ENCODE peak calls at places on chromosomes 13 and 19, in ten cellular contexts. One of them, this sample, is unnamed.
A peak's percentile ranks its signal among the peaks of the same experiment; 100 is the strongest.

GRCh38 chr19:35901055-35901644 is 810 bp upstream of the NFKBID start:
- DNase-seq in ascending aorta: no peak
- DNase-seq in hippocampal formation: no peak
- DNase-seq in psoas muscle: no peak
- DNase-seq in amygdala: no peak
- DNase-seq in effector memory CD4-positive, alpha-beta T cell: no peak
- DNase-seq in stimulated activated CD8-positive, alpha-beta memory T cell treated with anti-CD3 and anti-CD28 coated beads, Interleukin-7, amount 100 ng/mL, for 4 hours: no peak
- DNase-seq in CD8-positive, alpha-beta memory T cell: no peak
- DNase-seq in HS-5: peak; percentile 49
- DNase-seq in GM03348: peak; percentile 80
- DNase-seq in this sample: no peak

GRCh38 chr19:18393836-18394235 is 3.6 kb downstream of the LRRC25 start:
- DNase-seq in CD8-positive, alpha-beta memory T cell: no peak
- DNase-seq in amygdala: no peak
- DNase-seq in GM03348: no peak
- DNase-seq in psoas muscle: no peak
- DNase-seq in hippocampal formation: peak; percentile 28
- DNase-seq in HS-5: no peak
- DNase-seq in stimulated activated CD8-positive, alpha-beta memory T cell treated with anti-CD3 and anti-CD28 coated beads, Interleukin-7, amount 100 ng/mL, for 4 hours: no peak
- DNase-seq in ascending aorta: no peak
- DNase-seq in effector memory CD4-positive, alpha-beta T cell: no peak
- DNase-seq in this sample: no peak

GRCh38 chr13:62113145-62113544 is 697.5 kb upstream of the PCDH20 start:
- DNase-seq in CD8-positive, alpha-beta memory T cell: no peak
- DNase-seq in effector memory CD4-positive, alpha-beta T cell: no peak
- DNase-seq in GM03348: no peak
- DNase-seq in HS-5: no peak
- DNase-seq in hippocampal formation: no peak
- DNase-seq in amygdala: no peak
- DNase-seq in ascending aorta: no peak
- DNase-seq in stimulated activated CD8-positive, alpha-beta memory T cell treated with anti-CD3 and anti-CD28 coated beads, Interleukin-7, amount 100 ng/mL, for 4 hours: no peak
- DNase-seq in psoas muscle: no peak
- DNase-seq in this sample: no peak

GRCh38 chr19:58483776-58484175 is 7.6 kb downstream of the ZNF446 start:
- DNase-seq in HS-5: no peak
- DNase-seq in ascending aorta: no peak
- DNase-seq in psoas muscle: no peak
- DNase-seq in effector memory CD4-positive, alpha-beta T cell: no peak
- DNase-seq in CD8-positive, alpha-beta memory T cell: no peak
- DNase-seq in hippocampal formation: no peak
- DNase-seq in stimulated activated CD8-positive, alpha-beta memory T cell treated with anti-CD3 and anti-CD28 coated beads, Interleukin-7, amount 100 ng/mL, for 4 hours: no peak
- DNase-seq in GM03348: no peak
- DNase-seq in amygdala: no peak
- DNase-seq in this sample: no peak

GRCh38 chr13:23455401-23456185 is 22.1 kb upstream of the SACS start:
- DNase-seq in psoas muscle: no peak
- DNase-seq in ascending aorta: no peak
- DNase-seq in CD8-positive, alpha-beta memory T cell: no peak
- DNase-seq in amygdala: no peak
- DNase-seq in effector memory CD4-positive, alpha-beta T cell: no peak
- DNase-seq in stimulated activated CD8-positive, alpha-beta memory T cell treated with anti-CD3 and anti-CD28 coated beads, Interleukin-7, amount 100 ng/mL, for 4 hours: no peak
- DNase-seq in GM03348: no peak
- DNase-seq in hippocampal formation: no peak
- DNase-seq in HS-5: no peak
- DNase-seq in this sample: no peak

GRCh38 chr19:49421039-49421877 is 2.0 kb downstream of the PTH2 start:
- DNase-seq in CD8-positive, alpha-beta memory T cell: peak; percentile 32
- DNase-seq in hippocampal formation: no peak
- DNase-seq in effector memory CD4-positive, alpha-beta T cell: no peak
- DNase-seq in amygdala: peak; percentile 10
- DNase-seq in psoas muscle: peak; percentile 67
- DNase-seq in HS-5: no peak
- DNase-seq in GM03348: peak; percentile 90
- DNase-seq in stimulated activated CD8-positive, alpha-beta memory T cell treated with anti-CD3 and anti-CD28 coated beads, Interleukin-7, amount 100 ng/mL, for 4 hours: no peak
- DNase-seq in ascending aorta: peak; percentile 68
- DNase-seq in this sample: peak; percentile 79

GRCh38 chr13:73428137-73428536 is 369.3 kb downstream of the KLF5 start:
- DNase-seq in amygdala: no peak
- DNase-seq in effector memory CD4-positive, alpha-beta T cell: no peak
- DNase-seq in ascending aorta: no peak
- DNase-seq in stimulated activated CD8-positive, alpha-beta memory T cell treated with anti-CD3 and anti-CD28 coated beads, Interleukin-7, amount 100 ng/mL, for 4 hours: no peak
- DNase-seq in HS-5: no peak
- DNase-seq in CD8-positive, alpha-beta memory T cell: no peak
- DNase-seq in hippocampal formation: no peak
- DNase-seq in psoas muscle: no peak
- DNase-seq in GM03348: peak; percentile 43
- DNase-seq in this sample: no peak

GRCh38 chr13:22926176-22927007 is 254.4 kb upstream of the SGCG start:
- DNase-seq in psoas muscle: peak; percentile 92
- DNase-seq in HS-5: no peak
- DNase-seq in GM03348: peak; percentile 60
- DNase-seq in amygdala: no peak
- DNase-seq in ascending aorta: peak; percentile 71
- DNase-seq in effector memory CD4-positive, alpha-beta T cell: no peak
- DNase-seq in CD8-positive, alpha-beta memory T cell: no peak
- DNase-seq in hippocampal formation: peak; percentile 30
- DNase-seq in stimulated activated CD8-positive, alpha-beta memory T cell treated with anti-CD3 and anti-CD28 coated beads, Interleukin-7, amount 100 ng/mL, for 4 hours: no peak
- DNase-seq in this sample: peak; percentile 33

GRCh38 chr19:40567750-40568494 is 8.8 kb upstream of the SHKBP1 start:
- DNase-seq in stimulated activated CD8-positive, alpha-beta memory T cell treated with anti-CD3 and anti-CD28 coated beads, Interleukin-7, amount 100 ng/mL, for 4 hours: no peak
- DNase-seq in effector memory CD4-positive, alpha-beta T cell: no peak
- DNase-seq in psoas muscle: no peak
- DNase-seq in GM03348: peak; percentile 46
- DNase-seq in CD8-positive, alpha-beta memory T cell: no peak
- DNase-seq in HS-5: no peak
- DNase-seq in hippocampal formation: no peak
- DNase-seq in ascending aorta: no peak
- DNase-seq in amygdala: no peak
- DNase-seq in this sample: no peak

GRCh38 chr13:105573134-105573533 is 962.3 kb downstream of the EFNB2 start:
- DNase-seq in effector memory CD4-positive, alpha-beta T cell: no peak
- DNase-seq in ascending aorta: no peak
- DNase-seq in GM03348: no peak
- DNase-seq in psoas muscle: no peak
- DNase-seq in hippocampal formation: no peak
- DNase-seq in amygdala: no peak
- DNase-seq in CD8-positive, alpha-beta memory T cell: no peak
- DNase-seq in HS-5: no peak
- DNase-seq in stimulated activated CD8-positive, alpha-beta memory T cell treated with anti-CD3 and anti-CD28 coated beads, Interleukin-7, amount 100 ng/mL, for 4 hours: no peak
- DNase-seq in this sample: no peak

GRCh38 chr19:18591735-18592385 is 3.3 kb downstream of the REX1BD start:
- DNase-seq in stimulated activated CD8-positive, alpha-beta memory T cell treated with anti-CD3 and anti-CD28 coated beads, Interleukin-7, amount 100 ng/mL, for 4 hours: no peak
- DNase-seq in hippocampal formation: no peak
- DNase-seq in effector memory CD4-positive, alpha-beta T cell: no peak
- DNase-seq in GM03348: peak; percentile 62
- DNase-seq in amygdala: no peak
- DNase-seq in psoas muscle: no peak
- DNase-seq in ascending aorta: no peak
- DNase-seq in CD8-positive, alpha-beta memory T cell: no peak
- DNase-seq in HS-5: no peak
- DNase-seq in this sample: no peak

GRCh38 chr13:75359266-75359665 is 122.7 kb downstream of the TBC1D4 start:
- DNase-seq in GM03348: peak; percentile 82
- DNase-seq in amygdala: no peak
- DNase-seq in effector memory CD4-positive, alpha-beta T cell: no peak
- DNase-seq in stimulated activated CD8-positive, alpha-beta memory T cell treated with anti-CD3 and anti-CD28 coated beads, Interleukin-7, amount 100 ng/mL, for 4 hours: no peak
- DNase-seq in psoas muscle: no peak
- DNase-seq in CD8-positive, alpha-beta memory T cell: no peak
- DNase-seq in ascending aorta: no peak
- DNase-seq in HS-5: peak; percentile 65
- DNase-seq in hippocampal formation: no peak
- DNase-seq in this sample: no peak

GRCh38 chr19:50203281-50204080 is at the start of gene MYH14:
- DNase-seq in effector memory CD4-positive, alpha-beta T cell: no peak
- DNase-seq in amygdala: peak; percentile 95
- DNase-seq in CD8-positive, alpha-beta memory T cell: peak; percentile 2
- DNase-seq in stimulated activated CD8-positive, alpha-beta memory T cell treated with anti-CD3 and anti-CD28 coated beads, Interleukin-7, amount 100 ng/mL, for 4 hours: no peak
- DNase-seq in ascending aorta: peak; percentile 93
- DNase-seq in hippocampal formation: peak; percentile 96
- DNase-seq in psoas muscle: peak; percentile 97
- DNase-seq in GM03348: peak; percentile 50
- DNase-seq in HS-5: no peak
- DNase-seq in this sample: peak; percentile 96

GRCh38 chr19:10975374-10976036 is 14.7 kb downstream of the SMARCA4 start:
- DNase-seq in CD8-positive, alpha-beta memory T cell: no peak
- DNase-seq in hippocampal formation: no peak
- DNase-seq in amygdala: no peak
- DNase-seq in GM03348: peak; percentile 81
- DNase-seq in effector memory CD4-positive, alpha-beta T cell: no peak
- DNase-seq in psoas muscle: peak; percentile 82
- DNase-seq in ascending aorta: peak; percentile 72
- DNase-seq in HS-5: no peak
- DNase-seq in stimulated activated CD8-positive, alpha-beta memory T cell treated with anti-CD3 and anti-CD28 coated beads, Interleukin-7, amount 100 ng/mL, for 4 hours: no peak
- DNase-seq in this sample: no peak

GRCh38 chr19:49570997-49571676 is 9.2 kb downstream of the NOSIP start:
- DNase-seq in amygdala: no peak
- DNase-seq in HS-5: no peak
- DNase-seq in hippocampal formation: no peak
- DNase-seq in CD8-positive, alpha-beta memory T cell: no peak
- DNase-seq in GM03348: no peak
- DNase-seq in psoas muscle: no peak
- DNase-seq in stimulated activated CD8-positive, alpha-beta memory T cell treated with anti-CD3 and anti-CD28 coated beads, Interleukin-7, amount 100 ng/mL, for 4 hours: no peak
- DNase-seq in ascending aorta: no peak
- DNase-seq in effector memory CD4-positive, alpha-beta T cell: no peak
- DNase-seq in this sample: no peak

GRCh38 chr19:40690050-40690698 is at the start of gene NUMBL:
- DNase-seq in HS-5: no peak
- DNase-seq in psoas muscle: no peak
- DNase-seq in amygdala: no peak
- DNase-seq in GM03348: peak; percentile 98
- DNase-seq in stimulated activated CD8-positive, alpha-beta memory T cell treated with anti-CD3 and anti-CD28 coated beads, Interleukin-7, amount 100 ng/mL, for 4 hours: no peak
- DNase-seq in ascending aorta: no peak
- DNase-seq in CD8-positive, alpha-beta memory T cell: no peak
- DNase-seq in effector memory CD4-positive, alpha-beta T cell: no peak
- DNase-seq in hippocampal formation: no peak
- DNase-seq in this sample: no peak

GRCh38 chr19:58056861-58057260 is 2.2 kb upstream of the ZNF135 start:
- DNase-seq in HS-5: no peak
- DNase-seq in amygdala: no peak
- DNase-seq in effector memory CD4-positive, alpha-beta T cell: no peak
- DNase-seq in hippocampal formation: no peak
- DNase-seq in GM03348: no peak
- DNase-seq in stimulated activated CD8-positive, alpha-beta memory T cell treated with anti-CD3 and anti-CD28 coated beads, Interleukin-7, amount 100 ng/mL, for 4 hours: no peak
- DNase-seq in CD8-positive, alpha-beta memory T cell: no peak
- DNase-seq in ascending aorta: no peak
- DNase-seq in psoas muscle: no peak
- DNase-seq in this sample: no peak

GRCh38 chr13:96104516-96104915 is 14.6 kb downstream of the HS6ST3 start:
- DNase-seq in CD8-positive, alpha-beta memory T cell: no peak
- DNase-seq in effector memory CD4-positive, alpha-beta T cell: no peak
- DNase-seq in stimulated activated CD8-positive, alpha-beta memory T cell treated with anti-CD3 and anti-CD28 coated beads, Interleukin-7, amount 100 ng/mL, for 4 hours: no peak
- DNase-seq in hippocampal formation: no peak
- DNase-seq in amygdala: no peak
- DNase-seq in HS-5: no peak
- DNase-seq in GM03348: no peak
- DNase-seq in ascending aorta: no peak
- DNase-seq in psoas muscle: no peak
- DNase-seq in this sample: no peak

GRCh38 chr19:41133260-41133659 is 19.0 kb downstream of the CYP2F1 start:
- DNase-seq in HS-5: no peak
- DNase-seq in hippocampal formation: no peak
- DNase-seq in ascending aorta: no peak
- DNase-seq in CD8-positive, alpha-beta memory T cell: no peak
- DNase-seq in psoas muscle: no peak
- DNase-seq in stimulated activated CD8-positive, alpha-beta memory T cell treated with anti-CD3 and anti-CD28 coated beads, Interleukin-7, amount 100 ng/mL, for 4 hours: no peak
- DNase-seq in GM03348: no peak
- DNase-seq in amygdala: no peak
- DNase-seq in effector memory CD4-positive, alpha-beta T cell: no peak
- DNase-seq in this sample: no peak

GRCh38 chr13:93268327-93269028 is 41.9 kb downstream of the GPC6 start:
- DNase-seq in stimulated activated CD8-positive, alpha-beta memory T cell treated with anti-CD3 and anti-CD28 coated beads, Interleukin-7, amount 100 ng/mL, for 4 hours: no peak
- DNase-seq in amygdala: no peak
- DNase-seq in GM03348: no peak
- DNase-seq in HS-5: no peak
- DNase-seq in hippocampal formation: no peak
- DNase-seq in CD8-positive, alpha-beta memory T cell: no peak
- DNase-seq in ascending aorta: no peak
- DNase-seq in psoas muscle: no peak
- DNase-seq in effector memory CD4-positive, alpha-beta T cell: no peak
- DNase-seq in this sample: no peak

This sample was measured in H1.